ENCODE peak calls at places on chromosomes 6 and 20, in five cellular contexts. Z is neural crest cell, L is HTR-8/SVneo, Y is substantia nigra, G is HFFc6. H is an unnamed sample.

GRCh38 chr6:160048471-160048870 is 73.1 kb upstream of the SLC22A1 start:
- DNase-seq in Y (no peak), L (no peak), G (no peak), Z (no peak), H (no peak)

GRCh38 chr6:118789419-118789818 is 104.5 kb upstream of the ASF1A start:
- DNase-seq in G (no peak), Y (no peak), L (no peak), Z (no peak), H (no peak)

GRCh38 chr6:75234126-75234865 is 9.3 kb downstream of the COX7A2 start:
- DNase-seq in L (no peak), Y (no peak), G (no peak), Z (no peak), H (no peak)

GRCh38 chr20:58109126-58109880 is 119.2 kb downstream of the ANKRD60 start:
- DNase-seq in G (peak; percentile 67), Z (no peak), L (no peak), Y (no peak), H (peak; percentile 46)

GRCh38 chr20:50838707-50839385 is 44.0 kb downstream of the BCAS4 start:
- DNase-seq in Y (no peak), L (no peak), Z (no peak), G (no peak), H (peak; percentile 78)

GRCh38 chr6:20687494-20687893 is 153.2 kb downstream of the CDKAL1 start:
- DNase-seq in Y (no peak), L (no peak), Z (no peak), G (no peak), H (no peak)

GRCh38 chr20:11403711-11404110 is 514.0 kb upstream of the BTBD3 start:
- DNase-seq in Y (no peak), L (no peak), Z (no peak), G (no peak), H (no peak)

GRCh38 chr6:139962663-139963314 is 588.3 kb upstream of the CITED2 start:
- DNase-seq in L (no peak), Y (no peak), G (no peak), Z (no peak), H (no peak)

GRCh38 chr6:21595951-21596378 is 2.4 kb downstream of the SOX4 start:
- DNase-seq in L (no peak), G (no peak), Z (peak; percentile 17), Y (no peak), H (no peak)

GRCh38 chr20:62908971-62909791 is 17.1 kb downstream of the DIDO1 start:
- DNase-seq in Z (no peak), Y (no peak), L (no peak), G (no peak), H (no peak)

GRCh38 chr20:20412750-20413149 is 44.8 kb downstream of the INSM1 start:
- DNase-seq in Y (no peak), Z (no peak), G (no peak), L (no peak), H (no peak)

GRCh38 chr6:38149526-38149925 is 330.0 kb downstream of the ZFAND3 start:
- DNase-seq in Z (no peak), G (no peak), L (no peak), Y (no peak), H (no peak)